ENCODE peak calls at places on chromosomes 5 and 9, in nine cellular contexts. One of them, this sample, is unnamed.

GRCh38 chr5:172920447-172920849 is 38.8 kb upstream of the RPL26L1 start:
- DNase-seq in cardiac fibroblast: peak
- DNase-seq in lower lobe of right lung: no peak
- DNase-seq in transverse colon: no peak
- DNase-seq in endothelial cell of umbilical vein: no peak
- DNase-seq in choroid plexus epithelial cell: no peak
- DNase-seq in GM06990: no peak
- DNase-seq in epithelial cell of esophagus: peak
- DNase-seq in lower leg skin: no peak
- DNase-seq in this sample: peak

GRCh38 chr9:15469862-15470261 is 40.9 kb downstream of the PSIP1 start:
- DNase-seq in cardiac fibroblast: peak
- DNase-seq in lower lobe of right lung: no peak
- DNase-seq in transverse colon: no peak
- DNase-seq in endothelial cell of umbilical vein: no peak
- DNase-seq in choroid plexus epithelial cell: peak
- DNase-seq in GM06990: no peak
- DNase-seq in epithelial cell of esophagus: no peak
- DNase-seq in lower leg skin: no peak
- DNase-seq in this sample: no peak

GRCh38 chr5:127766556-127767335 is 63.6 kb downstream of the CCDC192 start:
- DNase-seq in cardiac fibroblast: peak
- DNase-seq in lower lobe of right lung: no peak
- DNase-seq in transverse colon: no peak
- DNase-seq in endothelial cell of umbilical vein: peak
- DNase-seq in choroid plexus epithelial cell: peak
- DNase-seq in GM06990: no peak
- DNase-seq in epithelial cell of esophagus: no peak
- DNase-seq in lower leg skin: no peak
- DNase-seq in this sample: no peak

GRCh38 chr5:167608708-167609272 is 682.7 kb upstream of the WWC1 start:
- DNase-seq in cardiac fibroblast: no peak
- DNase-seq in lower lobe of right lung: no peak
- DNase-seq in transverse colon: no peak
- DNase-seq in endothelial cell of umbilical vein: no peak
- DNase-seq in choroid plexus epithelial cell: no peak
- DNase-seq in GM06990: no peak
- DNase-seq in epithelial cell of esophagus: peak
- DNase-seq in lower leg skin: no peak
- DNase-seq in this sample: no peak

GRCh38 chr5:66646570-66646969 is 50.4 kb downstream of the MAST4 start:
- DNase-seq in cardiac fibroblast: peak
- DNase-seq in lower lobe of right lung: no peak
- DNase-seq in transverse colon: no peak
- DNase-seq in endothelial cell of umbilical vein: no peak
- DNase-seq in choroid plexus epithelial cell: no peak
- DNase-seq in GM06990: no peak
- DNase-seq in epithelial cell of esophagus: peak
- DNase-seq in lower leg skin: no peak
- DNase-seq in this sample: no peak

GRCh38 chr9:128627127-128627715 is 29.4 kb downstream of the DYNC2I2 start:
- DNase-seq in cardiac fibroblast: no peak
- DNase-seq in lower lobe of right lung: peak
- DNase-seq in transverse colon: no peak
- DNase-seq in endothelial cell of umbilical vein: no peak
- DNase-seq in choroid plexus epithelial cell: no peak
- DNase-seq in GM06990: no peak
- DNase-seq in epithelial cell of esophagus: no peak
- DNase-seq in lower leg skin: no peak
- DNase-seq in this sample: no peak

GRCh38 chr5:143248822-143249579 is 154.5 kb downstream of the NR3C1 start:
- DNase-seq in cardiac fibroblast: peak
- DNase-seq in lower lobe of right lung: no peak
- DNase-seq in transverse colon: no peak
- DNase-seq in endothelial cell of umbilical vein: no peak
- DNase-seq in choroid plexus epithelial cell: peak
- DNase-seq in GM06990: no peak
- DNase-seq in epithelial cell of esophagus: peak
- DNase-seq in lower leg skin: no peak
- DNase-seq in this sample: peak

GRCh38 chr5:51278458-51279049 is 104.7 kb upstream of the ISL1 start:
- DNase-seq in cardiac fibroblast: no peak
- DNase-seq in lower lobe of right lung: no peak
- DNase-seq in transverse colon: no peak
- DNase-seq in endothelial cell of umbilical vein: no peak
- DNase-seq in choroid plexus epithelial cell: no peak
- DNase-seq in GM06990: no peak
- DNase-seq in epithelial cell of esophagus: no peak
- DNase-seq in lower leg skin: no peak
- DNase-seq in this sample: no peak

DNA sequence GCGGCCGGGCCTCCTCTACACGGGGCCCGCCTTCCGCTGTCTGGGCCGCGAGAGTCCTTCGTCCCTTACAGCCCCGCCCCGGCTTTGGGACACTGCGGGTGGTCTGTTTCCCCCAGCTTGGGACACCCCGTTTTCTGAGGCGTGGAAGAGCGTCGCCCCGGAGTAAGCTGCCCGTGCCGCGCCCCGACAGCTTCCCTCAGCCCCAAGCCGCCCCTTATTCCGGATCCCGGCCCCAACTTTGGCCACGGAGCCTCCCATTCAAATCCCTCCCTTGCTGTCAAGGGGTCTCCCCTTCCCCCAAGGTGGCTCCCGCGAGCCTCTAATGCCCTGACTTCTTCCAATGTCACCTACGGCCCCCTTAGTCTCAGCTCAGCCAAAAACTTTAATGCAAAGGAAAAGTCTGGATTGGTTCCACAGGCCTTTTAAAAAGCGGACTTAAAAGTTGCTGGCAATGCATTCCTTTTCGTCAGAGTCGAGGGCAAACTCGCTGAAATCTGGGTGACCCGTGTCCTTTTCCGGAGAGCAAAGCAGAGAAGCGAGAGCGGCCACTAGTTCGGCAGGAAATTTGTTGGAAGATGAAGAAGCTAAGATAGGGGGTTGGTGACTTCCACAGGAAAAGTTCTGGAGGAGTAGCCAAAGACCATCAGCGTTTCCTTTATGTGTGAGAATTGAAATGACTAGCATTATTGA is 19.9 kb downstream of the EXOSC2 start:
- DNase-seq in cardiac fibroblast: peak
- DNase-seq in lower lobe of right lung: no peak
- DNase-seq in transverse colon: peak
- DNase-seq in endothelial cell of umbilical vein: peak
- DNase-seq in choroid plexus epithelial cell: peak
- DNase-seq in GM06990: no peak
- DNase-seq in epithelial cell of esophagus: peak
- DNase-seq in lower leg skin: no peak
- DNase-seq in this sample: peak
- TF ChIP-seq CTCF in cardiac fibroblast: no peak
- TF ChIP-seq CTCF in lower lobe of right lung: no peak
- TF ChIP-seq CTCF in transverse colon: no peak
- TF ChIP-seq CTCF in endothelial cell of umbilical vein: no peak
- TF ChIP-seq CTCF in choroid plexus epithelial cell: no peak
- TF ChIP-seq CTCF in GM06990: no peak
- TF ChIP-seq CTCF in epithelial cell of esophagus: no peak
- TF ChIP-seq CTCF in lower leg skin: no peak
- TF ChIP-seq CTCF in this sample: no peak

GRCh38 chr5:133111299-133111698 is 59.5 kb downstream of the HSPA4 start:
- DNase-seq in cardiac fibroblast: peak
- DNase-seq in lower lobe of right lung: peak
- DNase-seq in transverse colon: peak
- DNase-seq in endothelial cell of umbilical vein: peak
- DNase-seq in choroid plexus epithelial cell: peak
- DNase-seq in GM06990: no peak
- DNase-seq in epithelial cell of esophagus: peak
- DNase-seq in lower leg skin: peak
- DNase-seq in this sample: peak

GRCh38 chr5:133110709-133111108 is 58.9 kb downstream of the HSPA4 start:
- DNase-seq in cardiac fibroblast: no peak
- DNase-seq in lower lobe of right lung: no peak
- DNase-seq in transverse colon: no peak
- DNase-seq in endothelial cell of umbilical vein: no peak
- DNase-seq in choroid plexus epithelial cell: no peak
- DNase-seq in GM06990: no peak
- DNase-seq in epithelial cell of esophagus: no peak
- DNase-seq in lower leg skin: no peak
- DNase-seq in this sample: no peak

GRCh38 chr5:133113331-133114061 is 61.7 kb downstream of the HSPA4 start:
- DNase-seq in cardiac fibroblast: peak
- DNase-seq in lower lobe of right lung: no peak
- DNase-seq in transverse colon: no peak
- DNase-seq in endothelial cell of umbilical vein: no peak
- DNase-seq in choroid plexus epithelial cell: peak
- DNase-seq in GM06990: no peak
- DNase-seq in epithelial cell of esophagus: peak
- DNase-seq in lower leg skin: peak
- DNase-seq in this sample: no peak

GRCh38 chr5:133114166-133114932 is 62.5 kb downstream of the HSPA4 start:
- DNase-seq in cardiac fibroblast: no peak
- DNase-seq in lower lobe of right lung: no peak
- DNase-seq in transverse colon: no peak
- DNase-seq in endothelial cell of umbilical vein: no peak
- DNase-seq in choroid plexus epithelial cell: no peak
- DNase-seq in GM06990: no peak
- DNase-seq in epithelial cell of esophagus: no peak
- DNase-seq in lower leg skin: peak
- DNase-seq in this sample: no peak

GRCh38 chr5:133112026-133112660 is 60.3 kb downstream of the HSPA4 start:
- DNase-seq in cardiac fibroblast: no peak
- DNase-seq in lower lobe of right lung: no peak
- DNase-seq in transverse colon: no peak
- DNase-seq in endothelial cell of umbilical vein: no peak
- DNase-seq in choroid plexus epithelial cell: no peak
- DNase-seq in GM06990: no peak
- DNase-seq in epithelial cell of esophagus: no peak
- DNase-seq in lower leg skin: peak
- DNase-seq in this sample: no peak
- H3K4me3 ChIP-seq in cardiac fibroblast: no peak
- H3K4me3 ChIP-seq in lower lobe of right lung: no peak
- H3K4me3 ChIP-seq in transverse colon: no peak
- H3K4me3 ChIP-seq in endothelial cell of umbilical vein: no peak
- H3K4me3 ChIP-seq in choroid plexus epithelial cell: no peak
- H3K4me3 ChIP-seq in GM06990: no peak
- H3K4me3 ChIP-seq in epithelial cell of esophagus: no peak
- H3K4me3 ChIP-seq in lower leg skin: no peak
- H3K4me3 ChIP-seq in this sample: no peak

GRCh38 chr5:77627869-77628674 is 10.4 kb downstream of the OTP start:
- DNase-seq in cardiac fibroblast: no peak
- DNase-seq in lower lobe of right lung: no peak
- DNase-seq in transverse colon: no peak
- DNase-seq in endothelial cell of umbilical vein: no peak
- DNase-seq in choroid plexus epithelial cell: no peak
- DNase-seq in GM06990: no peak
- DNase-seq in epithelial cell of esophagus: no peak
- DNase-seq in lower leg skin: no peak
- DNase-seq in this sample: no peak

GRCh38 chr5:77629553-77630245 is 8.8 kb downstream of the OTP start:
- DNase-seq in cardiac fibroblast: no peak
- DNase-seq in lower lobe of right lung: no peak
- DNase-seq in transverse colon: no peak
- DNase-seq in endothelial cell of umbilical vein: no peak
- DNase-seq in choroid plexus epithelial cell: no peak
- DNase-seq in GM06990: no peak
- DNase-seq in epithelial cell of esophagus: no peak
- DNase-seq in lower leg skin: no peak
- DNase-seq in this sample: no peak

GRCh38 chr5:77630246-77631165 is 8.0 kb downstream of the OTP start:
- DNase-seq in cardiac fibroblast: no peak
- DNase-seq in lower lobe of right lung: peak
- DNase-seq in transverse colon: peak
- DNase-seq in endothelial cell of umbilical vein: no peak
- DNase-seq in choroid plexus epithelial cell: no peak
- DNase-seq in GM06990: peak
- DNase-seq in epithelial cell of esophagus: peak
- DNase-seq in lower leg skin: no peak
- DNase-seq in this sample: no peak

GRCh38 chr5:77631166-77631582 is 7.3 kb downstream of the OTP start:
- DNase-seq in cardiac fibroblast: no peak
- DNase-seq in lower lobe of right lung: no peak
- DNase-seq in transverse colon: no peak
- DNase-seq in endothelial cell of umbilical vein: no peak
- DNase-seq in choroid plexus epithelial cell: no peak
- DNase-seq in GM06990: no peak
- DNase-seq in epithelial cell of esophagus: no peak
- DNase-seq in lower leg skin: no peak
- DNase-seq in this sample: no peak

DNA sequence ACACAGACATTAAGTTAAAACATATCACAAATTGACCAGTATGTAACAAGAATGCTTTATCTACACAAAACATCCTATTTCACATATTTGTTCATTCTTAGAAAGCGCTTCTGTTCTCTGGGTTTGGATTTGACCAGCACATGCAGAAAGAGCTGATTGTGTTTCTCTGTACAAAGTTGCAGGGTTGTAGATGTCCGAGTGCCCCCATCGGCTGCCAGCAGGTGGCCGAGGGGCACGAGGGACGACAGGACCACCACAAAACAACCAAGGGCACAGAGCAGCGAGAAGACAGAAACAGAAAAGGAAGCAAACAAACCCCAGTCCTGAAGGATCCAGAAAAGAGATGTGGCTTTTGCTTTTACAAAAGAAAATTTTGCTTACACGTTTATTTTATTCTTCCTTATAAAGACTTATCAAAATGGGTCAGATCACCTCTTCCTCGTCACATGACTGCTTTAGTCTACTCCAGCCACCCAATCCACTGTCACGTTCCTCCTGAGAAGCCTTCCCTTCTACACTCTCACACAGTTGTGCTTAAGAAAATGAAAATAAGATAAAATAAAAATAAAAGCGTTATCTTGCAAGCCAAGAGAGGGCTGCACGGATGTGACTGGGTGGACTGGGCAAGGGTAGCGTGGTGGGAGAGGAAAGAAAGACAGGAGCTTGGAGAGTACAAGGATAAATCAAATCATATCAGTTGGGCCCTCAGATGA is 9.5 kb downstream of the OTP start:
- DNase-seq in cardiac fibroblast: no peak
- DNase-seq in lower lobe of right lung: no peak
- DNase-seq in transverse colon: no peak
- DNase-seq in endothelial cell of umbilical vein: no peak
- DNase-seq in choroid plexus epithelial cell: no peak
- DNase-seq in GM06990: no peak
- DNase-seq in epithelial cell of esophagus: no peak
- DNase-seq in lower leg skin: no peak
- DNase-seq in this sample: no peak
- TF ChIP-seq CTCF in cardiac fibroblast: no peak
- TF ChIP-seq CTCF in lower lobe of right lung: no peak
- TF ChIP-seq CTCF in transverse colon: no peak
- TF ChIP-seq CTCF in endothelial cell of umbilical vein: no peak
- TF ChIP-seq CTCF in choroid plexus epithelial cell: no peak
- TF ChIP-seq CTCF in GM06990: peak
- TF ChIP-seq CTCF in epithelial cell of esophagus: no peak
- TF ChIP-seq CTCF in lower leg skin: no peak
- TF ChIP-seq CTCF in this sample: no peak

GRCh38 chr5:176543428-176544182 is 5.5 kb upstream of the CDHR2 start:
- DNase-seq in cardiac fibroblast: peak
- DNase-seq in lower lobe of right lung: peak
- DNase-seq in transverse colon: peak
- DNase-seq in endothelial cell of umbilical vein: no peak
- DNase-seq in choroid plexus epithelial cell: no peak
- DNase-seq in GM06990: peak
- DNase-seq in epithelial cell of esophagus: peak
- DNase-seq in lower leg skin: peak
- DNase-seq in this sample: peak

GRCh38 chr5:176542596-176543427 is 5.6 kb upstream of the RNF44 start:
- DNase-seq in cardiac fibroblast: no peak
- DNase-seq in lower lobe of right lung: no peak
- DNase-seq in transverse colon: no peak
- DNase-seq in endothelial cell of umbilical vein: no peak
- DNase-seq in choroid plexus epithelial cell: no peak
- DNase-seq in GM06990: peak
- DNase-seq in epithelial cell of esophagus: no peak
- DNase-seq in lower leg skin: no peak
- DNase-seq in this sample: peak

GRCh38 chr5:176540956-176541337 is 3.7 kb upstream of the RNF44 start:
- DNase-seq in cardiac fibroblast: no peak
- DNase-seq in lower lobe of right lung: no peak
- DNase-seq in transverse colon: no peak
- DNase-seq in endothelial cell of umbilical vein: no peak
- DNase-seq in choroid plexus epithelial cell: no peak
- DNase-seq in GM06990: no peak
- DNase-seq in epithelial cell of esophagus: no peak
- DNase-seq in lower leg skin: no peak
- DNase-seq in this sample: no peak

GRCh38 chr5:176541338-176542134 is 4.3 kb upstream of the RNF44 start:
- DNase-seq in cardiac fibroblast: peak
- DNase-seq in lower lobe of right lung: peak
- DNase-seq in transverse colon: peak
- DNase-seq in endothelial cell of umbilical vein: peak
- DNase-seq in choroid plexus epithelial cell: no peak
- DNase-seq in GM06990: peak
- DNase-seq in epithelial cell of esophagus: peak
- DNase-seq in lower leg skin: peak
- DNase-seq in this sample: peak

DNA sequence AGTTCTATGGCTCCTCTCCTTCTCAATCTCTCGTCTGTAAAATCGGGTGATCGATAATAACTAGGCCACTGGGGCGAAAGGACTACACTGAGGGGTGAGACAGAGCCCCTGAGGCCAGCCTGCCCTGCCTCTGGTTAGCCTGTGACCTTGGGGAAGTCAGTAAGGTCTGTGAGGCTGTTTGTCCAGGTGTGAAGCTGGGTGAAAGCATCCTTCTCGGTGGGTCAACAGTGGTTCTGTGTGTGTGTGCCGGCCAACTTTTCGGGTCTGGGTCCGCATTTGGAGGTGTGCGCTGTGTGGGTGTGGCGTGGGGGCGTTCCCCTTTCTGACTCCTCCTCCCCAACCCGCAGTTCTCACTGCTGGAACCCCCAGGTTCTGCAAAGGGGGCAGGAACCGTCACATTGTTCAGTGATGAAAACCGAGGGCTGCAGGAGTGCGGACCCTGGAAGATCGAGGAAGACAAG is 5.0 kb upstream of the RNF44 start:
- DNase-seq in cardiac fibroblast: no peak
- DNase-seq in lower lobe of right lung: no peak
- DNase-seq in transverse colon: peak
- DNase-seq in endothelial cell of umbilical vein: no peak
- DNase-seq in choroid plexus epithelial cell: no peak
- DNase-seq in GM06990: peak
- DNase-seq in epithelial cell of esophagus: no peak
- DNase-seq in lower leg skin: no peak
- DNase-seq in this sample: no peak
- H3K4me3 ChIP-seq in cardiac fibroblast: peak
- H3K4me3 ChIP-seq in lower lobe of right lung: peak
- H3K4me3 ChIP-seq in transverse colon: peak
- H3K4me3 ChIP-seq in endothelial cell of umbilical vein: peak
- H3K4me3 ChIP-seq in choroid plexus epithelial cell: peak
- H3K4me3 ChIP-seq in GM06990: peak
- H3K4me3 ChIP-seq in epithelial cell of esophagus: peak
- H3K4me3 ChIP-seq in lower leg skin: peak
- H3K4me3 ChIP-seq in this sample: peak

This sample was measured in fibroblast of villous mesenchyme.